ENCODE peak calls at places on chromosomes 12 and 14, in six cellular contexts. T is Peyer's patch; Y is psoas muscle; N is HepG2; S is aorta; J is CD4-positive, CD25-positive, alpha-beta regulatory T cell. F is an unnamed sample.

GRCh38 chr14:79544671-79545070 is 666.6 kb downstream of the DIO2 start:
- DNase-seq in T (no peak), Y (no peak), N (no peak), S (no peak), J (no peak), F (no peak)

GRCh38 chr12:1488908-1489381 is 105.4 kb downstream of the FBXL14 start:
- DNase-seq in T (no peak), Y (no peak), N (no peak), S (no peak), J (no peak), F (no peak)

GRCh38 chr14:56131004-56131864 is 13.0 kb downstream of the PELI2 start:
- DNase-seq in T (no peak), Y (no peak), N (no peak), S (no peak), J (no peak), F (no peak)

GRCh38 chr14:70073924-70074566 is 114.7 kb downstream of the SLC8A3 start:
- DNase-seq in T (no peak), Y (peak; percentile 56), N (peak; percentile 87), S (peak; percentile 58), J (no peak), F (peak; percentile 63)

GRCh38 chr12:53564941-53565340 is 57.7 kb upstream of the NPFF start:
- DNase-seq in T (no peak), Y (no peak), N (no peak), S (no peak), J (no peak), F (no peak)

GRCh38 chr12:105025890-105026289 is 39.8 kb downstream of the NOPCHAP1 start:
- DNase-seq in T (no peak), Y (no peak), N (no peak), S (peak; percentile 60), J (no peak), F (peak; percentile 70)

GRCh38 chr12:39427360-39427808 is 15.5 kb downstream of the KIF21A start:
- DNase-seq in T (no peak), Y (no peak), N (peak; percentile 78), S (no peak), J (no peak), F (no peak)

GRCh38 chr12:15220451-15220850 is 766 bp downstream of the RERG start:
- DNase-seq in T (no peak), Y (no peak), N (no peak), S (no peak), J (no peak), F (no peak)

GRCh38 chr12:51076235-51076930 is 7.0 kb downstream of the CSRNP2 start:
- DNase-seq in T (no peak), Y (no peak), N (no peak), S (no peak), J (no peak), F (no peak)

GRCh38 chr12:78060186-78060585 is 229.5 kb downstream of the NAV3 start:
- DNase-seq in T (no peak), Y (no peak), N (no peak), S (no peak), J (no peak), F (no peak)

GRCh38 chr12:80353254-80353653 is 90.8 kb upstream of the PTPRQ start:
- DNase-seq in T (no peak), Y (no peak), N (peak; percentile 83), S (no peak), J (no peak), F (no peak)

GRCh38 chr14:83164016-83164415 is 1630.4 kb upstream of the SEL1L start:
- DNase-seq in T (no peak), Y (no peak), N (no peak), S (no peak), J (no peak), F (no peak)

GRCh38 chr12:50061172-50061571 is 3.8 kb downstream of the ASIC1 start:
- DNase-seq in T (no peak), Y (no peak), N (no peak), S (no peak), J (no peak), F (no peak)

GRCh38 chr14:54918427-54918826 is 15.8 kb upstream of the GCH1 start:
- DNase-seq in T (no peak), Y (no peak), N (no peak), S (no peak), J (no peak), F (no peak)

DNA sequence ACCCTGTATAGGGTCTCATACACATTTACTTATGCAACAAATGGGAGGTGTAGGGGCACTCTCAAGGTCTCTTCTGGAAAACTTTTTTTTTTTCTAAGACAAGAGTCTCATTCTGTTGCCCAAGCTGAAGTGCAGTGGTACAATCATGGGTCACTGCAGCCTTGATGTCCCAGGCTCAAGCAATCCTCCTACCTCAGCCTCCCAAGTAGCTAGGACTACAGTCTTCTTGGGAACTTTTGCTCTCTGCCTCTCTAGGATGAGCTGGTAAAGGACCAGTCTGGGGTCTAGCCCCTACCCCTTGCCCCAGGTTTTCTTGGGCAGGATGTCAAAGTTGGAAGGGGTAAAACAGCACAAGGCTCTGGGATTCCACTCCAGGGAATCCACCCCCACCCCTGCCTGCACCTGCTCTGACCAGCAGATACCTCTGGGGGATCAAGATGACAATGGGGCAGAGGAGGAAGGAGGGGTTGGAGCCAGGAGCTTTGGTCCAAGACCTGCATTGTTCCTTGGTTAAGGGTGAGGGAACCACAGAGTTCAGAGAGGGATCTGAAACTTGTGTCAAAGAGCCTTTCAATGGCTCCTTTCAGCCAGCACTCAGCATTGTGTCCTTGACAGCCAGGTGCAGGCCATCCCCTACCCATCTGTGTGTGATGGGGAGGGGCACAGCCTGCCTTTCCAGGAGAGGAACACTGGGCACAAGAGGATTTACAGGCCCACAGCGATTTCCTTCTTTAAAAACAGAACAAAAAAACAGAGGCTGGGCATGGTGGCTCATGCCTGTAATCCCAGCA is 12.2 kb downstream of the CTDSP2 start:
- DNase-seq in T (no peak), Y (no peak), N (no peak), S (no peak), J (no peak), F (no peak)
- H3K4me1 ChIP-seq in T (peaks cover 72% of the 10 kb centered on the region), Y (peaks cover 100% of the 10 kb centered on the region), N (peaks cover 69% of the 10 kb centered on the region), S (peaks cover 17% of the 10 kb centered on the region), J (peaks cover 86% of the 10 kb centered on the region), F (no peaks in the 10 kb centered on the region)

GRCh38 chr12:23614280-23614679 is 335.2 kb downstream of the SOX5 start:
- DNase-seq in T (no peak), Y (no peak), N (no peak), S (no peak), J (no peak), F (no peak)
- H3K27ac ChIP-seq in T (no peak overlapping the region), Y (no peak overlapping the region), N (no peak overlapping the region), S (no peak overlapping the region), J (no peak overlapping the region), F (no peak overlapping the region)

GRCh38 chr12:68375701-68376469 is 43.7 kb upstream of the MDM1 start:
- DNase-seq in T (no peak), Y (no peak), N (no peak), S (no peak), J (no peak), F (no peak)
- H3K4me1 ChIP-seq in T (no peaks in the 10 kb centered on the region), Y (peaks cover 47% of the 10 kb centered on the region), N (no peaks in the 10 kb centered on the region), S (no peaks in the 10 kb centered on the region), J (peaks cover 26% of the 10 kb centered on the region), F (peaks cover 6% of the 10 kb centered on the region)

GRCh38 chr12:52199294-52199920 is 7.6 kb upstream of the KRT80 start:
- DNase-seq in T (no peak), Y (peak; percentile 64), N (no peak), S (peak; percentile 29), J (no peak), F (no peak)
- H3K27ac ChIP-seq in T (no peak overlapping the region), Y (peak overlapping the region; percentile 23), N (no peak overlapping the region), S (no peak overlapping the region), J (no peak overlapping the region), F (peak overlapping the region; percentile 37)

DNA sequence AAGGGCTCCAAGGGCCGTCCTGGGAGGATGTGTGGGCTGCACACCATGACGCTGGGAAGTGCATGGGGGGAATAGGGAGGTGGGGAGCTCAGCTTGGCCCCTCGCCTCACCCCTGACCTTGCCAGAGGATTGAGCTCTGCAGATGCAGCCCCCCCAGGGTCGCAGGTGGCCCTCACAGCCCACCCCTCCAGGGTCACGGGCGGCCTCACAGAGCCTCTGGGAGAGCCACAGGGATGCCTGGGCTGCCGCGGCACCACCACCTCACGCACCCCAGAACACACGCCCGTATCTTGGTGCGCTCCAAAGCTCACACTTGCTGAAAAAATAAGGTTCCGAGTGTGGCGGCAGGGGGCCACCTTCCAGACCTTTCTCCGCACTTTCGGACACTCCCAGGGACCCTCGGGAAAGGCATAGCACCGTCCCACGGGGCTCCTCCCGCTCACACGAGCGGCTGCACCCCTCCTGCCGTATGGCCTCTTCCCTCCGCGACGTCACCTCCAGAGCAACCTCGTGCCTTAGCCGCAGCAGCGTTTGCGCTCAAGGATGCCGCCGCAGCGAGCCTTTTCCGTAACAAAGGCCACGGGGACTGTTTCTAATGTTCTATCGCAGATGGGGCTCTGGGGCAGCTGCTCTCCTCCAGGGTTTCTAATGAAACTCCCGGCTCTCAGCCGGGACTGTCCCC is 9.9 kb upstream of the FBRSL1 start:
- DNase-seq in T (no peak), Y (peak; percentile 43), N (no peak), S (no peak), J (no peak), F (no peak)
- H3K4me1 ChIP-seq in T (no peaks in the 10 kb centered on the region), Y (no peaks in the 10 kb centered on the region), N (no peaks in the 10 kb centered on the region), S (no peaks in the 10 kb centered on the region), J (peaks cover 20% of the 10 kb centered on the region), F (no peaks in the 10 kb centered on the region)

GRCh38 chr12:117090388-117090787 is 8.8 kb downstream of the TESC start:
- DNase-seq in T (no peak), Y (no peak), N (no peak), S (no peak), J (no peak), F (no peak)

GRCh38 chr12:117091758-117092510 is 7.3 kb downstream of the TESC start:
- DNase-seq in T (no peak), Y (no peak), N (peak; percentile 30), S (peak; percentile 23), J (no peak), F (no peak)

GRCh38 chr12:117092511-117092780 is 6.8 kb downstream of the TESC start:
- DNase-seq in T (no peak), Y (no peak), N (no peak), S (peak; percentile 13), J (no peak), F (no peak)

GRCh38 chr12:117089463-117089862 is 9.8 kb downstream of the TESC start:
- DNase-seq in T (no peak), Y (no peak), N (no peak), S (no peak), J (no peak), F (no peak)

DNA sequence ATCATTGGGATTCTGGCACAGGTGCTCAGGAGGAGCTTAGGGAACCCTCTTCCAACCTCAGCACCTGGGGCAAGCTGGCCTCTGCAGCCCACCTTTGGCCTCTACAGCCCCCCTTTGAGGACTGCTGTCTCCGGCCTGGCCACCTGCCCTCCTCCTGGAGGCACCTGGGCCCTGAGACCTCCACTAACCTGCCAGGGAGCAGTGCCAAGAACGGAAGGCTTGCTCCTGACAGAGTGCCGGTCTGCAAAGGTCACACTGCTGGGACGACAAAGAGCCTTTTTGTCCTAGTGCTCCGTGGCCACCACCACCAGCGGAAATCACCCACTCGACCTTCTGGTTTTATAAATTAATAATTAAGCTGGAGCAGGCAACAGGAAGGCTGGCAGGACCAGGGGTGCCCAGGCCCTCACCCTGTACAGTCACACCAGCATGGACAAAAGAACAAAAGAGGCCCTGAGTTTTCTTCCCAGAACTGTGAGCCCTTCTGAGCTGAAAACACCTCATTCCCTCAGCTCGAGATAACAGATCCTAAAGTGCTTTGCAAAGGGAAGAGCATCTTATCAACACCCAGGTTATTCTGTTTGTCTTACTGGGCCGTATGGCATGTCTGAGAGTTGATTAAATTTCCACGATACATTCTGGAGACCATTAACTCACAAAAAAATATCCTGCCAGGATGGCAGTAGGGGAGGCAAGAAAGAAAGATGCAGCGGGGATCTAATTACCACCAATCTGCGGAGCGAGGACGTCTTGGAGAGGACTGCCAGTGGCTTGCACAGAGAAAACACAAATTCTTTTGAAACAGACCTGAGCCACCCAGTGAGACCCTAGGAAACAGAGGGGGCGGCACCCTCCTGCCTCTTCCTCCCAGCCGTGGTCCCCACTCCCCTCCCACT is 8.2 kb downstream of the TESC start:
- DNase-seq in T (no peak), Y (no peak), N (peak; percentile 94), S (peak; percentile 38), J (no peak), F (no peak)
- H3K27ac ChIP-seq in T (no peak overlapping the region), Y (no peak overlapping the region), N (peak overlapping the region; percentile 82), S (no peak overlapping the region), J (no peak overlapping the region), F (peak overlapping the region; percentile 59)